ENCODE peak calls at places on chromosome 12, in four cellular contexts. One of them, this sample, is unnamed.

GRCh38 chr12:120066341-120066740 is 50.2 kb downstream of the RAB35 start:
- DNase-seq in pancreas: no peak
- DNase-seq in Peyer's patch: no peak
- DNase-seq in left ventricle myocardium inferior: no peak
- DNase-seq in this sample: no peak

GRCh38 chr12:132909030-132909368 is 21.6 kb upstream of the CHFR start:
- DNase-seq in pancreas: no peak
- DNase-seq in Peyer's patch: no peak
- DNase-seq in left ventricle myocardium inferior: no peak
- DNase-seq in this sample: no peak

GRCh38 chr12:89648211-89648930 is 60.3 kb downstream of the ATP2B1 start:
- DNase-seq in pancreas: no peak
- DNase-seq in Peyer's patch: no peak
- DNase-seq in left ventricle myocardium inferior: no peak
- DNase-seq in this sample: no peak

GRCh38 chr12:72673853-72674252 is 401.7 kb downstream of the TRHDE start:
- DNase-seq in pancreas: no peak
- DNase-seq in Peyer's patch: no peak
- DNase-seq in left ventricle myocardium inferior: no peak
- DNase-seq in this sample: no peak

GRCh38 chr12:52268212-52268611 is 6.2 kb upstream of the KRT86 start:
- DNase-seq in pancreas: no peak
- DNase-seq in Peyer's patch: no peak
- DNase-seq in left ventricle myocardium inferior: no peak
- DNase-seq in this sample: no peak

GRCh38 chr12:49693931-49694439 is 13.2 kb downstream of the FMNL3 start:
- DNase-seq in pancreas: no peak
- DNase-seq in Peyer's patch: no peak
- DNase-seq in left ventricle myocardium inferior: no peak
- DNase-seq in this sample: no peak

GRCh38 chr12:47767197-47767724 is 5.8 kb upstream of the SLC48A1 start:
- DNase-seq in pancreas: peak; percentile 71
- DNase-seq in Peyer's patch: peak; percentile 56
- DNase-seq in left ventricle myocardium inferior: no peak
- DNase-seq in this sample: peak; percentile 44

GRCh38 chr12:4891866-4892265 is 17.8 kb upstream of the KCNA1 start:
- DNase-seq in pancreas: no peak
- DNase-seq in Peyer's patch: no peak
- DNase-seq in left ventricle myocardium inferior: no peak
- DNase-seq in this sample: no peak

GRCh38 chr12:130435331-130435730 is 97.6 kb downstream of the PIWIL1 start:
- DNase-seq in pancreas: no peak
- DNase-seq in Peyer's patch: no peak
- DNase-seq in left ventricle myocardium inferior: no peak
- DNase-seq in this sample: no peak

GRCh38 chr12:115147916-115148315 is 463.9 kb upstream of the TBX3 start:
- DNase-seq in pancreas: no peak
- DNase-seq in Peyer's patch: no peak
- DNase-seq in left ventricle myocardium inferior: no peak
- DNase-seq in this sample: no peak

GRCh38 chr12:94818970-94819369 is 168.6 kb upstream of the TMCC3 start:
- DNase-seq in pancreas: no peak
- DNase-seq in Peyer's patch: no peak
- DNase-seq in left ventricle myocardium inferior: no peak
- DNase-seq in this sample: no peak

GRCh38 chr12:102959391-102959790 is 1.9 kb downstream of the ASCL1 start:
- DNase-seq in pancreas: no peak
- DNase-seq in Peyer's patch: no peak
- DNase-seq in left ventricle myocardium inferior: no peak
- DNase-seq in this sample: no peak

GRCh38 chr12:132806857-132807256 is 21.8 kb downstream of the GOLGA3 start:
- DNase-seq in pancreas: no peak
- DNase-seq in Peyer's patch: no peak
- DNase-seq in left ventricle myocardium inferior: no peak
- DNase-seq in this sample: peak; percentile 30

GRCh38 chr12:125249066-125249824 is 184.0 kb downstream of the AACS start:
- DNase-seq in pancreas: no peak
- DNase-seq in Peyer's patch: no peak
- DNase-seq in left ventricle myocardium inferior: no peak
- DNase-seq in this sample: no peak

GRCh38 chr12:125246346-125246656 is 181.1 kb downstream of the AACS start:
- DNase-seq in pancreas: no peak
- DNase-seq in Peyer's patch: no peak
- DNase-seq in left ventricle myocardium inferior: no peak
- DNase-seq in this sample: no peak

GRCh38 chr12:125247477-125247876 is 182.2 kb downstream of the AACS start:
- DNase-seq in pancreas: no peak
- DNase-seq in Peyer's patch: no peak
- DNase-seq in left ventricle myocardium inferior: no peak
- DNase-seq in this sample: no peak

GRCh38 chr12:125245601-125246345 is 180.5 kb downstream of the AACS start:
- DNase-seq in pancreas: no peak
- DNase-seq in Peyer's patch: no peak
- DNase-seq in left ventricle myocardium inferior: no peak
- DNase-seq in this sample: no peak

DNA sequence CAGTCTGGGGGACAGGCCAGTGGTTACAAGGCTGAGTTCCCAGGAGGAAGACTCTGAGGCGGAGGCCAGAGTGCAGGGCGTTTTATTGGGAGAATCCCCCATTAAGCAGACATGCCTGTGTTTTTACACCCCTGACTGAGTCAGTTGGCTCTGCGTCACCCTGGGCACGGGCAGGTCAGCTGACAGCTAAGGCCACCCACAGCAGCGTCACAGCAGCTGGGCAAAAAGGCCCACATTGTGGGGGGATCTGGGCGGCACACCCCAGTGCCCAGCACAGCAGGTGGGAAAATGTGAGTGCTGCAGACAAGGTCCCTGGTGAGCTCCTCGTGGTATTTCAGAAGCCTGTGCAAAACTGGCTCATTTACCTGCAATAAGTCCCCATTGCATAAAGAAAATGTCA is 184.7 kb downstream of the AACS start:
- DNase-seq in pancreas: no peak
- DNase-seq in Peyer's patch: no peak
- DNase-seq in left ventricle myocardium inferior: no peak
- DNase-seq in this sample: no peak
- H3K4me3 ChIP-seq in pancreas: no peak overlapping the region
- H3K4me3 ChIP-seq in Peyer's patch: no peak overlapping the region
- H3K4me3 ChIP-seq in left ventricle myocardium inferior: no peak overlapping the region
- H3K4me3 ChIP-seq in this sample: no peak overlapping the region

GRCh38 chr12:56315626-56316473 is at the start of gene CNPY2:
- DNase-seq in pancreas: peak; percentile 92
- DNase-seq in Peyer's patch: peak; percentile 98
- DNase-seq in left ventricle myocardium inferior: peak; percentile 96
- DNase-seq in this sample: peak; percentile 94

GRCh38 chr12:56308714-56309113 is 7.1 kb downstream of the CNPY2 start:
- DNase-seq in pancreas: no peak
- DNase-seq in Peyer's patch: no peak
- DNase-seq in left ventricle myocardium inferior: no peak
- DNase-seq in this sample: no peak

GRCh38 chr12:56307221-56307965 is 7.3 kb upstream of the CS start:
- DNase-seq in pancreas: no peak
- DNase-seq in Peyer's patch: no peak
- DNase-seq in left ventricle myocardium inferior: no peak
- DNase-seq in this sample: no peak

GRCh38 chr12:56315256-56315625 is 547 bp downstream of the CNPY2 start:
- DNase-seq in pancreas: no peak
- DNase-seq in Peyer's patch: no peak
- DNase-seq in left ventricle myocardium inferior: no peak
- DNase-seq in this sample: no peak

GRCh38 chr12:56311003-56311402 is 4.8 kb downstream of the CNPY2 start:
- DNase-seq in pancreas: no peak
- DNase-seq in Peyer's patch: no peak
- DNase-seq in left ventricle myocardium inferior: no peak
- DNase-seq in this sample: no peak
- H3K4me3 ChIP-seq in pancreas: no peak overlapping the region
- H3K4me3 ChIP-seq in Peyer's patch: no peak overlapping the region
- H3K4me3 ChIP-seq in left ventricle myocardium inferior: no peak overlapping the region
- H3K4me3 ChIP-seq in this sample: no peak overlapping the region

DNA sequence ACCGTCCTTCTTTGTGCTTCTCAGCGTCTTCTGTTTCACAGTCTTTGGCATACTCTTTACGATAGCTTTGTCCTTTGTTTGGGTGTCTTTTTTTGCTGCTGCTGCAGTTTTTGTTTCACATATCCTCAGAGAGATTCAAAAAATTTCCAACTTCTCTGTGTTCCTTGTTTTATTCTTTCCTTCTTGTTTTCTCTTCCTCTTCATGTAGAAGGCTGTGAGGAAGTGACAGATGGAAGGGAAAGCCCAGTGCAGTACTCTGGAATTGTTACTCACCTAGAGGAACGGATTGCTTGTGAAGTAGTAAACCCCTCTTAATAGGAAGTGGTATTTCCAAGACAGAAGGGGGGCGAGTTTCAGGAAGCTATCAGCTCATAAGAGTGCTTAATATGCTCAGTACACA is 1.7 kb downstream of the CREBL2 start:
- DNase-seq in pancreas: no peak
- DNase-seq in Peyer's patch: no peak
- DNase-seq in left ventricle myocardium inferior: no peak
- DNase-seq in this sample: peak; percentile 26
- H3K4me3 ChIP-seq in pancreas: no peak overlapping the region
- H3K4me3 ChIP-seq in Peyer's patch: no peak overlapping the region
- H3K4me3 ChIP-seq in left ventricle myocardium inferior: peak overlapping the region; percentile 90
- H3K4me3 ChIP-seq in this sample: peak overlapping the region; percentile 32

GRCh38 chr12:32131666-32132065 is 25.0 kb downstream of the BICD1 start:
- DNase-seq in pancreas: no peak
- DNase-seq in Peyer's patch: no peak
- DNase-seq in left ventricle myocardium inferior: no peak
- DNase-seq in this sample: no peak

GRCh38 chr12:32136404-32136803 is 29.8 kb downstream of the BICD1 start:
- DNase-seq in pancreas: no peak
- DNase-seq in Peyer's patch: no peak
- DNase-seq in left ventricle myocardium inferior: no peak
- DNase-seq in this sample: no peak

GRCh38 chr12:32139064-32139421 is 32.4 kb downstream of the BICD1 start:
- DNase-seq in pancreas: no peak
- DNase-seq in Peyer's patch: peak; percentile 76
- DNase-seq in left ventricle myocardium inferior: no peak
- DNase-seq in this sample: peak; percentile 45

GRCh38 chr12:32135967-32136366 is 29.3 kb downstream of the BICD1 start:
- DNase-seq in pancreas: no peak
- DNase-seq in Peyer's patch: no peak
- DNase-seq in left ventricle myocardium inferior: no peak
- DNase-seq in this sample: no peak

DNA sequence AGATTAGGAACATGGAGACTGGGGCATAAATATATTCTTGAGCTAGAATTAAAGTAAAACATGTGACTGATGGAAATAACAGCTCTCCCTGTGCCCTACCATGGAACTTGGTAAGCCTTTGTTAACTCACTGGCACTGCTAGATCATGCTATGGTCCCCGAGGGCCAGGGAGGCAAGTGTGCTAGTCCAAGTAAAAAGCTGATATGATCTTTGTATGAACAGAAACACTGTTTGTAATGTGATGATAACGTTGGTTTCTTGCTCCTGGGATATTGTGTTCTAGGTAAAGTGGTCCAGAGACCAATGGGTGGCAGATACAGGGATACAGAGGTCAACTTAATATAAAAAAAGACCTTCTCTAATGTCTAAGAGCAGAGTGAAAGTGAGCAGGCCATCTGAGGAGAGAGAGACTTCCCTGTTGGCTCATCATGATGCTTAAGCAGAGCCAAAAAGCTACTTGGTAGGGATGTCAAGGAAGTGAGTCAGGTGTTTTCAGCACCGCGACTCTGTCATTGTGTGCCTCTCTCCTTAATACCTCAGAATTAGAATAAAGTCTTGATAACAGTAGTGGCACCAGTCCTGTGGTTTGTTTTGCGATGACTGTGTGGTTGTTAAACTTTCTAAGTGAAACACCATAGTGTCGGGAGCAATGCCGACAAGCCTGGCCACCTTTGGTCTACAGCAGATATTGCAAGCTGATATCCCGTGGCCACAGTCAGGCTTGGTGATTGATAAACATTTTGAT is 27.7 kb downstream of the BICD1 start:
- DNase-seq in pancreas: no peak
- DNase-seq in Peyer's patch: peak; percentile 40
- DNase-seq in left ventricle myocardium inferior: no peak
- DNase-seq in this sample: peak; percentile 49
- H3K4me3 ChIP-seq in pancreas: no peak overlapping the region
- H3K4me3 ChIP-seq in Peyer's patch: no peak overlapping the region
- H3K4me3 ChIP-seq in left ventricle myocardium inferior: no peak overlapping the region
- H3K4me3 ChIP-seq in this sample: no peak overlapping the region

GRCh38 chr12:749871-750270 is 2.5 kb upstream of the WNK1 start:
- DNase-seq in pancreas: no peak
- DNase-seq in Peyer's patch: no peak
- DNase-seq in left ventricle myocardium inferior: no peak
- DNase-seq in this sample: no peak
- H3K4me3 ChIP-seq in pancreas: no peak overlapping the region
- H3K4me3 ChIP-seq in Peyer's patch: no peak overlapping the region
- H3K4me3 ChIP-seq in left ventricle myocardium inferior: no peak overlapping the region
- H3K4me3 ChIP-seq in this sample: no peak overlapping the region

GRCh38 chr12:50923361-50924130 is 28.8 kb upstream of the HIGD1C start:
- DNase-seq in pancreas: no peak
- DNase-seq in Peyer's patch: no peak
- DNase-seq in left ventricle myocardium inferior: no peak
- DNase-seq in this sample: no peak

GRCh38 chr12:50924131-50924438 is 28.3 kb upstream of the HIGD1C start:
- DNase-seq in pancreas: no peak
- DNase-seq in Peyer's patch: no peak
- DNase-seq in left ventricle myocardium inferior: no peak
- DNase-seq in this sample: no peak

GRCh38 chr12:50925342-50925651 is 27.0 kb upstream of the HIGD1C start:
- DNase-seq in pancreas: no peak
- DNase-seq in Peyer's patch: peak; percentile 50
- DNase-seq in left ventricle myocardium inferior: no peak
- DNase-seq in this sample: no peak

GRCh38 chr12:50924439-50925341 is 27.7 kb upstream of the HIGD1C start:
- DNase-seq in pancreas: peak; percentile 94
- DNase-seq in Peyer's patch: peak; percentile 85
- DNase-seq in left ventricle myocardium inferior: peak; percentile 90
- DNase-seq in this sample: peak; percentile 7

GRCh38 chr12:50922820-50923219 is 29.5 kb upstream of the HIGD1C start:
- DNase-seq in pancreas: no peak
- DNase-seq in Peyer's patch: no peak
- DNase-seq in left ventricle myocardium inferior: no peak
- DNase-seq in this sample: no peak
- H3K4me3 ChIP-seq in pancreas: no peak overlapping the region
- H3K4me3 ChIP-seq in Peyer's patch: no peak overlapping the region
- H3K4me3 ChIP-seq in left ventricle myocardium inferior: peak overlapping the region; percentile 88
- H3K4me3 ChIP-seq in this sample: no peak overlapping the region

DNA sequence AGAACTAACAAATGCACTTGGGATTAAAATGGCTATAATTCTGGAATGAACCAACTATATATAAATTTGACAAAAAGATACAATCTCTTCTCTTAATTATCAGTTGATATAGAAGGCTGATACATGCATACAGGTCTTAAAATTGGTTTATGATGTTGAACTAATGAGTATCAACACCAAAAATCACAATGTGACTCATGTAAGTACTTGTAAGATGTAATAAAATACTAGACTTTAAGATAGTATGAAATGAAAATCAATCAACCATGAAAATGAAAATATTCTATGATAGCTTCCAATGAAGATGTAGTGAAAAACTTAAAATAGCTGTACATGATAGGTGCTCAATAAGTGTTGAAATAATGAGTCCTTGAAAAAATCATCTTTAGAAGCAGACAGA is 116.6 kb upstream of the SOX5 start:
- DNase-seq in pancreas: no peak
- DNase-seq in Peyer's patch: no peak
- DNase-seq in left ventricle myocardium inferior: no peak
- DNase-seq in this sample: no peak
- H3K4me3 ChIP-seq in pancreas: no peak overlapping the region
- H3K4me3 ChIP-seq in Peyer's patch: no peak overlapping the region
- H3K4me3 ChIP-seq in left ventricle myocardium inferior: no peak overlapping the region
- H3K4me3 ChIP-seq in this sample: no peak overlapping the region